ENCODE peak calls at places on chromosomes 13 and 19, in nine cellular contexts. One of them, this sample, is unnamed.

GRCh38 chr13:42812311-42812710 is 30.9 kb downstream of the FAM216B start:
- DNase-seq in dermis microvascular lymphatic vessel endothelial cell: no peak
- DNase-seq in SW480: no peak
- DNase-seq in erythroblast: peak
- DNase-seq in central memory CD8-positive, alpha-beta T cell: no peak
- DNase-seq in progenitor cell of endocrine pancreas: no peak
- DNase-seq in fibroblast of gingiva: no peak
- DNase-seq in cardiac fibroblast: peak
- DNase-seq in NCI-H1048: no peak
- DNase-seq in this sample: no peak

GRCh38 chr19:48798937-48799336 is 11.9 kb downstream of the BCAT2 start:
- DNase-seq in dermis microvascular lymphatic vessel endothelial cell: no peak
- DNase-seq in cardiac fibroblast: no peak
- DNase-seq in fibroblast of gingiva: peak
- DNase-seq in NCI-H1048: no peak
- DNase-seq in SW480: no peak
- DNase-seq in erythroblast: no peak
- DNase-seq in central memory CD8-positive, alpha-beta T cell: no peak
- DNase-seq in progenitor cell of endocrine pancreas: no peak
- DNase-seq in this sample: no peak

GRCh38 chr13:61880576-61881283 is 465.1 kb upstream of the PCDH20 start:
- DNase-seq in erythroblast: peak
- DNase-seq in dermis microvascular lymphatic vessel endothelial cell: no peak
- DNase-seq in fibroblast of gingiva: no peak
- DNase-seq in NCI-H1048: peak
- DNase-seq in progenitor cell of endocrine pancreas: no peak
- DNase-seq in central memory CD8-positive, alpha-beta T cell: no peak
- DNase-seq in cardiac fibroblast: peak
- DNase-seq in SW480: peak
- DNase-seq in this sample: no peak

GRCh38 chr19:3625996-3626472 is 556 bp downstream of the CACTIN start:
- DNase-seq in progenitor cell of endocrine pancreas: no peak
- DNase-seq in central memory CD8-positive, alpha-beta T cell: no peak
- DNase-seq in erythroblast: peak
- DNase-seq in cardiac fibroblast: no peak
- DNase-seq in fibroblast of gingiva: no peak
- DNase-seq in NCI-H1048: no peak
- DNase-seq in dermis microvascular lymphatic vessel endothelial cell: no peak
- DNase-seq in SW480: no peak
- DNase-seq in this sample: no peak

GRCh38 chr19:3852614-3853254 is 16.1 kb downstream of the ZFR2 start:
- DNase-seq in NCI-H1048: no peak
- DNase-seq in central memory CD8-positive, alpha-beta T cell: peak
- DNase-seq in dermis microvascular lymphatic vessel endothelial cell: no peak
- DNase-seq in cardiac fibroblast: peak
- DNase-seq in progenitor cell of endocrine pancreas: no peak
- DNase-seq in erythroblast: no peak
- DNase-seq in fibroblast of gingiva: peak
- DNase-seq in SW480: peak
- DNase-seq in this sample: no peak

GRCh38 chr19:51712461-51713081 is 11.2 kb downstream of the HAS1 start:
- DNase-seq in progenitor cell of endocrine pancreas: no peak
- DNase-seq in NCI-H1048: no peak
- DNase-seq in SW480: peak
- DNase-seq in erythroblast: peak
- DNase-seq in central memory CD8-positive, alpha-beta T cell: no peak
- DNase-seq in fibroblast of gingiva: no peak
- DNase-seq in dermis microvascular lymphatic vessel endothelial cell: peak
- DNase-seq in cardiac fibroblast: peak
- DNase-seq in this sample: no peak

GRCh38 chr19:32599736-32600157 is 18.8 kb downstream of the PDCD5 start:
- DNase-seq in SW480: peak
- DNase-seq in NCI-H1048: no peak
- DNase-seq in fibroblast of gingiva: peak
- DNase-seq in dermis microvascular lymphatic vessel endothelial cell: peak
- DNase-seq in erythroblast: peak
- DNase-seq in central memory CD8-positive, alpha-beta T cell: no peak
- DNase-seq in progenitor cell of endocrine pancreas: no peak
- DNase-seq in cardiac fibroblast: peak
- DNase-seq in this sample: peak

GRCh38 chr19:34241513-34242337 is 12.6 kb upstream of the GARRE1 start:
- DNase-seq in SW480: no peak
- DNase-seq in progenitor cell of endocrine pancreas: peak
- DNase-seq in cardiac fibroblast: no peak
- DNase-seq in NCI-H1048: no peak
- DNase-seq in erythroblast: peak
- DNase-seq in fibroblast of gingiva: no peak
- DNase-seq in central memory CD8-positive, alpha-beta T cell: no peak
- DNase-seq in dermis microvascular lymphatic vessel endothelial cell: no peak
- DNase-seq in this sample: no peak

GRCh38 chr19:28234637-28235036 is 978.3 kb downstream of the UQCRFS1 start:
- DNase-seq in cardiac fibroblast: peak
- DNase-seq in NCI-H1048: no peak
- DNase-seq in fibroblast of gingiva: no peak
- DNase-seq in central memory CD8-positive, alpha-beta T cell: no peak
- DNase-seq in progenitor cell of endocrine pancreas: no peak
- DNase-seq in SW480: no peak
- DNase-seq in erythroblast: no peak
- DNase-seq in dermis microvascular lymphatic vessel endothelial cell: no peak
- DNase-seq in this sample: no peak

GRCh38 chr19:881385-882071 is 11.5 kb downstream of the MED16 start:
- DNase-seq in fibroblast of gingiva: no peak
- DNase-seq in dermis microvascular lymphatic vessel endothelial cell: no peak
- DNase-seq in progenitor cell of endocrine pancreas: no peak
- DNase-seq in erythroblast: no peak
- DNase-seq in NCI-H1048: no peak
- DNase-seq in SW480: no peak
- DNase-seq in cardiac fibroblast: no peak
- DNase-seq in central memory CD8-positive, alpha-beta T cell: no peak
- DNase-seq in this sample: no peak

GRCh38 chr19:41641879-41642485 is 15.1 kb upstream of the CEACAM4 start:
- DNase-seq in fibroblast of gingiva: peak
- DNase-seq in dermis microvascular lymphatic vessel endothelial cell: peak
- DNase-seq in central memory CD8-positive, alpha-beta T cell: peak
- DNase-seq in cardiac fibroblast: peak
- DNase-seq in SW480: peak
- DNase-seq in erythroblast: peak
- DNase-seq in NCI-H1048: no peak
- DNase-seq in progenitor cell of endocrine pancreas: no peak
- DNase-seq in this sample: peak

GRCh38 chr13:44106231-44107152 is 226.8 kb downstream of the LACC1 start:
- DNase-seq in progenitor cell of endocrine pancreas: no peak
- DNase-seq in NCI-H1048: no peak
- DNase-seq in SW480: no peak
- DNase-seq in fibroblast of gingiva: no peak
- DNase-seq in dermis microvascular lymphatic vessel endothelial cell: no peak
- DNase-seq in erythroblast: no peak
- DNase-seq in central memory CD8-positive, alpha-beta T cell: no peak
- DNase-seq in cardiac fibroblast: peak
- DNase-seq in this sample: no peak

GRCh38 chr13:96686286-96686685 is 308.0 kb downstream of the OXGR1 start:
- DNase-seq in cardiac fibroblast: no peak
- DNase-seq in progenitor cell of endocrine pancreas: no peak
- DNase-seq in fibroblast of gingiva: no peak
- DNase-seq in SW480: no peak
- DNase-seq in NCI-H1048: no peak
- DNase-seq in dermis microvascular lymphatic vessel endothelial cell: no peak
- DNase-seq in erythroblast: no peak
- DNase-seq in central memory CD8-positive, alpha-beta T cell: no peak
- DNase-seq in this sample: no peak

GRCh38 chr19:50513746-50514345 is at the start of gene ASPDH:
- DNase-seq in cardiac fibroblast: no peak
- DNase-seq in fibroblast of gingiva: no peak
- DNase-seq in NCI-H1048: no peak
- DNase-seq in SW480: no peak
- DNase-seq in progenitor cell of endocrine pancreas: no peak
- DNase-seq in dermis microvascular lymphatic vessel endothelial cell: no peak
- DNase-seq in erythroblast: no peak
- DNase-seq in central memory CD8-positive, alpha-beta T cell: no peak
- DNase-seq in this sample: no peak

GRCh38 chr19:58346961-58347929 is 6.0 kb downstream of the A1BG start:
- DNase-seq in cardiac fibroblast: peak
- DNase-seq in central memory CD8-positive, alpha-beta T cell: peak
- DNase-seq in erythroblast: no peak
- DNase-seq in fibroblast of gingiva: peak
- DNase-seq in progenitor cell of endocrine pancreas: peak
- DNase-seq in dermis microvascular lymphatic vessel endothelial cell: no peak
- DNase-seq in SW480: no peak
- DNase-seq in NCI-H1048: peak
- DNase-seq in this sample: peak

GRCh38 chr19:5539431-5539833 is 28.3 kb downstream of the TINCR start:
- DNase-seq in SW480: no peak
- DNase-seq in NCI-H1048: no peak
- DNase-seq in cardiac fibroblast: no peak
- DNase-seq in central memory CD8-positive, alpha-beta T cell: no peak
- DNase-seq in erythroblast: no peak
- DNase-seq in progenitor cell of endocrine pancreas: no peak
- DNase-seq in dermis microvascular lymphatic vessel endothelial cell: no peak
- DNase-seq in fibroblast of gingiva: no peak
- DNase-seq in this sample: no peak

GRCh38 chr13:100673376-100673830 is 1.2 kb downstream of the TMTC4 start:
- DNase-seq in dermis microvascular lymphatic vessel endothelial cell: no peak
- DNase-seq in NCI-H1048: no peak
- DNase-seq in central memory CD8-positive, alpha-beta T cell: no peak
- DNase-seq in cardiac fibroblast: no peak
- DNase-seq in fibroblast of gingiva: no peak
- DNase-seq in progenitor cell of endocrine pancreas: peak
- DNase-seq in SW480: no peak
- DNase-seq in erythroblast: peak
- DNase-seq in this sample: no peak